ENCODE peak calls at places on chromosomes 11 and 22, in seven cellular contexts. B is fibroblast of lung, J is cardiac muscle cell, Z is upper lobe of right lung, T is GM06990, A is HFF-Myc, S is lung. N is an unnamed sample.

GRCh38 chr11:11983427-11983826 is 25.0 kb downstream of the DKK3 start:
- DNase-seq in Z (peak), S (no peak), A (no peak), B (no peak), T (no peak), J (no peak), N (no peak)

GRCh38 chr11:110422306-110422924 is 7.3 kb upstream of the FDX1 start:
- DNase-seq in J (no peak), T (no peak), S (no peak), A (no peak), B (no peak), Z (no peak), N (no peak)

GRCh38 chr11:85845052-85845631 is 10.0 kb upstream of the CCDC83 start:
- DNase-seq in J (no peak), A (no peak), S (no peak), Z (no peak), T (no peak), B (peak), N (peak)

GRCh38 chr11:35042906-35043305 is 96.1 kb upstream of the CD44 start:
- DNase-seq in Z (no peak), S (no peak), T (no peak), A (no peak), B (no peak), J (peak), N (no peak)

GRCh38 chr11:119025978-119026766 is 4.5 kb downstream of the SLC37A4 start:
- DNase-seq in B (no peak), J (no peak), A (no peak), Z (no peak), T (no peak), S (no peak), N (no peak)

GRCh38 chr11:7591992-7592391 is 78.2 kb downstream of the PPFIBP2 start:
- DNase-seq in T (no peak), J (no peak), S (no peak), A (no peak), B (no peak), Z (no peak), N (no peak)

GRCh38 chr11:114399903-114400221 is 449 bp downstream of the C11orf71 start:
- DNase-seq in Z (peak), S (no peak), J (peak), T (no peak), A (no peak), B (no peak), N (no peak)

GRCh38 chr11:17608830-17609229 is 61.8 kb downstream of the OTOG start:
- DNase-seq in S (peak), Z (no peak), T (no peak), J (no peak), B (no peak), A (no peak), N (no peak)

GRCh38 chr22:44701824-44702478 is at the start of gene PRR5:
- DNase-seq in B (peak), A (peak), S (peak), J (peak), Z (peak), T (peak), N (peak)

GRCh38 chr11:20599424-20600346 is at the start of gene SLC6A5:
- DNase-seq in J (peak), S (no peak), A (peak), Z (peak), B (peak), T (no peak), N (peak)

GRCh38 chr11:134678152-134678551 is 266.1 kb upstream of the B3GAT1 start:
- DNase-seq in J (no peak), B (no peak), Z (no peak), S (peak), A (no peak), T (no peak), N (no peak)

GRCh38 chr11:93784935-93785360 is 866 bp downstream of the MED17 start:
- DNase-seq in J (peak), A (no peak), B (peak), T (no peak), Z (no peak), S (no peak), N (peak)

GRCh38 chr11:45665206-45665932 is at the start of gene CHST1:
- DNase-seq in J (peak), S (peak), T (no peak), Z (peak), A (no peak), B (peak), N (peak)

GRCh38 chr11:45666648-45667642 is 1.5 kb upstream of the CHST1 start:
- DNase-seq in B (no peak), Z (no peak), T (no peak), A (no peak), J (no peak), S (no peak), N (no peak)

GRCh38 chr11:45667929-45668680 is 2.7 kb upstream of the CHST1 start:
- DNase-seq in A (no peak), Z (no peak), J (no peak), T (no peak), S (no peak), B (no peak), N (no peak)

GRCh38 chr11:45664376-45665205 is 831 bp downstream of the CHST1 start:
- DNase-seq in J (peak), S (no peak), A (no peak), B (no peak), Z (no peak), T (no peak), N (no peak)

GRCh38 chr11:45665933-45666647 is 668 bp upstream of the CHST1 start:
- DNase-seq in J (no peak), B (no peak), Z (no peak), A (no peak), T (no peak), S (no peak), N (no peak)
- H3K4me3 ChIP-seq in J (peak), B (no peak), Z (peak), A (no peak), T (no peak), S (no peak), N (peak)

DNA sequence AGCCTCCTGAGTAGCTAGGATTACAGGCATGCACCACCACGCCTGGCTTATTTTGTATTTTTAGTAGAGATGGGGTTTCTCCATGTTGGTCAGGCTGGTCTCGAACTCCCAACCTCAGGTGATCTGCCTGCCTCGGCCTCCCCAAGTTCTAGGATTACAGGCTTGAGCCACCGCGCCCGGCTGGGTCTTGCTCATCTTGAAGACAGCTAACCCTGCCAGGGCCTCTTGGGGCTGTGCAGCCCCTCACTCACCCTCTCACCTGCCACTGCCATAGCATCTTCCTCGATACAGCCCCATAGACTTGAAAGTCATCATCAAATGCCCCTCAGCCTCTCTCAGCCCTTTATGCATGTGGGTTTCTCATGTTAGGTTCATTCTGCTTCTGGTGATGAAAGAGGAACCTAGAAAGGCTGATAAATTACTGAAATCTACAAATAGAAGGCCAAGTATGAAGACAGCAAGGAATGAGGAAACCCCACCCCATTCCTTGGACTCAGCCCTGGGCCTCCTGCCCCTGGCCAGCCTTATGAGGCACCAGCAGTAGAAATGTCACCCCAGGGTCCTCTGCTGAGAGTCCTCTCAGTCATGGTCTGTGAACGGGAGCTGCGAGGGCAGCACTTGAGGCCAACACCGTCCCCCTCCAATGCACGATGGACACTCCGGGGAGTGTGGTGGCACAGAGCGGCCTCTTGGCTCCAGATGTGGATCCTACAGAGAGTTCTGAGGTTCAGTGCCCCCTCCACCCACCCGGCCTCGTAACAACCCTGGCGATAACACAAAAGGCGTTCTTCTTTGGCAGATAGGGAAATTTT is 24.8 kb downstream of the SCGB1A1 start:
- DNase-seq in T (no peak), A (no peak), S (no peak), B (peak), Z (no peak), J (no peak), N (peak)
- TF ChIP-seq CTCF in T (no peak), A (no peak), S (no peak), B (no peak), Z (no peak), J (no peak), N (no peak)

GRCh38 chr11:77753230-77753629 is 67.3 kb downstream of the RSF1 start:
- DNase-seq in J (no peak), S (no peak), A (no peak), Z (no peak), B (no peak), T (no peak), N (no peak)

GRCh38 chr11:77749232-77749631 is 71.3 kb downstream of the RSF1 start:
- DNase-seq in J (no peak), S (no peak), Z (no peak), B (no peak), T (no peak), A (no peak), N (no peak)

GRCh38 chr11:77748266-77748665 is 72.3 kb downstream of the RSF1 start:
- DNase-seq in Z (no peak), B (no peak), A (no peak), J (no peak), T (no peak), S (no peak), N (no peak)

GRCh38 chr11:77750757-77751156 is 69.8 kb downstream of the RSF1 start:
- DNase-seq in T (no peak), Z (no peak), S (no peak), J (no peak), B (no peak), A (no peak), N (no peak)

GRCh38 chr11:77752518-77752917 is 68.0 kb downstream of the RSF1 start:
- DNase-seq in Z (no peak), T (no peak), J (no peak), A (no peak), S (no peak), B (peak), N (no peak)
- H3K4me3 ChIP-seq in Z (no peak), T (no peak), J (no peak), A (no peak), S (no peak), B (no peak), N (no peak)

DNA sequence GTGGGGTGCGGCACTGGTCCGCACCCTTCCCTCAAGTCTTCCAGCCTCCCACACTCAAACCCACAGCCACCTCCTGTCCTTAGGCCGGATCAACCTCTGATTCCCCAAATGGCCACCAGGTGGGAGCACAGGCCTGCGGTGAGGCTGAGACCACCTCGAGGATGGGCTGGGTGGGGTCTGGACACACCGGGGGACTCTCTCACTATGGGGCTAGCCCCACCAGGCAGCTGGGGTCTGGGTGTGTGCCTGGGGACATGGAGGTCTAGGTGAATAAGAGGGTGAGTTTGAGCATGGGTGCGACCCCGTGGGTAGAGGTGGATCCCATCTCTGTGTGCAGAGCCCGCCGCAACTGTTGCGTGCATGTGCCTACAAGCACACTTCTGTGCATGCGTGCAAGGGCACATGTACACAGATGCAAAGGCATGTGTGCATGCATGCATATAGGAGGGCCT is 32.6 kb downstream of the MYO18B start:
- DNase-seq in J (no peak), A (no peak), Z (no peak), T (no peak), B (no peak), S (no peak), N (no peak)
- TF ChIP-seq CTCF in J (peak), A (peak), Z (no peak), T (peak), B (peak), S (no peak), N (peak)

GRCh38 chr22:41818596-41818995 is 14.3 kb upstream of the SREBF2 start:
- DNase-seq in A (no peak), T (no peak), Z (no peak), J (no peak), S (no peak), B (no peak), N (no peak)

GRCh38 chr22:41818011-41818410 is 14.9 kb upstream of the SREBF2 start:
- DNase-seq in S (no peak), Z (no peak), T (no peak), B (no peak), J (no peak), A (no peak), N (no peak)

GRCh38 chr22:41822289-41823057 is 10.4 kb upstream of the SREBF2 start:
- DNase-seq in J (no peak), S (no peak), T (peak), A (peak), B (peak), Z (no peak), N (peak)

GRCh38 chr22:41821449-41822030 is 11.4 kb upstream of the SREBF2 start:
- DNase-seq in J (no peak), A (no peak), B (no peak), S (no peak), T (no peak), Z (no peak), N (no peak)

GRCh38 chr22:41820447-41820846 is 12.5 kb upstream of the SREBF2 start:
- DNase-seq in S (no peak), Z (no peak), T (no peak), B (no peak), A (no peak), J (no peak), N (no peak)
- H3K4me3 ChIP-seq in S (no peak), Z (no peak), T (no peak), B (no peak), A (no peak), J (no peak), N (no peak)

GRCh38 chr11:46679252-46680163 is 20.9 kb downstream of the ARHGAP1 start:
- DNase-seq in J (no peak), S (no peak), Z (peak), B (no peak), A (no peak), T (no peak), N (no peak)

GRCh38 chr11:46678741-46679130 is 21.7 kb downstream of the ARHGAP1 start:
- DNase-seq in J (no peak), B (no peak), A (no peak), Z (no peak), T (no peak), S (no peak), N (no peak)

GRCh38 chr11:46677169-46677568 is 23.2 kb downstream of the ARHGAP1 start:
- DNase-seq in J (no peak), T (no peak), B (no peak), Z (peak), A (no peak), S (no peak), N (no peak)

GRCh38 chr11:46676436-46677158 is 23.8 kb downstream of the ARHGAP1 start:
- DNase-seq in Z (peak), T (no peak), A (no peak), J (no peak), S (no peak), B (no peak), N (no peak)

GRCh38 chr11:46677991-46678740 is 22.3 kb downstream of the ARHGAP1 start:
- DNase-seq in Z (peak), A (no peak), T (no peak), S (no peak), B (no peak), J (no peak), N (no peak)
- TF ChIP-seq CTCF in Z (no peak), A (no peak), T (no peak), S (no peak), B (no peak), J (no peak), N (no peak)

GRCh38 chr11:76206077-76206326 is 300 bp downstream of the WNT11 start:
- DNase-seq in B (no peak), Z (no peak), J (no peak), S (no peak), A (no peak), T (no peak), N (no peak)
- H3K4me3 ChIP-seq in B (no peak), Z (peak), J (peak), S (no peak), A (peak), T (no peak), N (peak)

DNA sequence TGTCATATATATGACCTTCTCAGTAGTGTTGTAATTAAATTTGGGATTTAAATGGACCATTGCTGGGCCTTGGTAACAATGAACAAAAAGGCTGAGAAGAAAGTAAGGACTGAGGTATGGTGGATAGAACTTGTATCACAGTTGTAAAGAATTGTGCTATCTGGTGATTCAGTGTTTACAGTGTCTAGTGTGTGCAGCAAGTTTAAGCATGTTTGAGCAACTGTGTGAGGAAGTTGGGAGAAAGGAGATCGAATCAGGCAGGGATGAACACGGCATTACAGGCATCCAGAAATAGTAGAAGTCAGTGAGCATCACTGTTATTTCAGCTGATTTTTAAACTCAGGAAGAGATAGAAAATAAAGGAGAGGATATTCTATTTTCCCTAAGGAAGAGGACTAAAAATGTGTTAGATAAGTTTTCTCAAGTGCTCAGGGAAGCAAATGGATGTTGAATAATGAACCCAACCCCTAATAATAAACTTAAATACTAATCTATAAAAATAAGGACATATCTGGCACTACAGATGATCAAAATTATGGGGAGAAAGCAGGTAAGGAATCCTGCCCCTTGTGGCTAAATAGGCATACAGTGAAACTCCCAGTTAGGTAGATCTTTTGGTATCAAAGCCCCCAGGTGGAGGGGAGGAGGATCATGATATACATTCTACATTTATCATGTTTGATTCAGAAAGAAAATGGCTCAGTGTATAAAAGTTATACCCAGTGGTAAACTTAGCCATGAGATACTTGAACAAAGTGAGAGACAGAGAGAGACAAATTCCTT is 361.0 kb upstream of the ANO3 start:
- DNase-seq in A (no peak), J (no peak), T (no peak), S (no peak), B (no peak), Z (no peak), N (no peak)
- TF ChIP-seq CTCF in A (peak), J (no peak), T (peak), S (no peak), B (peak), Z (no peak), N (peak)

N was measured in fibroblast of pulmonary artery.